ENCODE peak calls at places on chromosomes 13 and 19, in five cellular contexts. G is AG04450, B is cardiac muscle cell, K is GM10248, V is uterus. E is an unnamed sample.

GRCh38 chr19:32863841-32864240 is 5.7 kb downstream of the SLC7A9 start:
- DNase-seq in G (no peak), K (no peak), V (no peak), B (no peak), E (no peak)

GRCh38 chr13:24678151-24678550 is 2.1 kb upstream of the ATP12A start:
- DNase-seq in K (no peak), V (no peak), G (no peak), B (no peak), E (no peak)

GRCh38 chr19:21580101-21580500 is 74.7 kb downstream of the ZNF429 start:
- DNase-seq in K (no peak), G (no peak), V (no peak), B (no peak), E (no peak)

GRCh38 chr19:6273701-6274601 is 5.8 kb downstream of the MLLT1 start:
- DNase-seq in V (peak), K (no peak), G (no peak), B (peak), E (peak)

GRCh38 chr13:76758257-76758656 is 127.9 kb downstream of the KCTD12 start:
- DNase-seq in K (no peak), G (no peak), V (no peak), B (peak), E (no peak)

GRCh38 chr19:48558018-48558684 is 6.2 kb downstream of the SULT2B1 start:
- DNase-seq in V (no peak), G (no peak), B (peak), K (no peak), E (no peak)

GRCh38 chr19:46198756-46199155 is 30.8 kb upstream of the IGFL1 start:
- DNase-seq in K (no peak), G (no peak), V (no peak), B (no peak), E (no peak)

GRCh38 chr13:94128430-94128829 is 351.1 kb downstream of the DCT start:
- DNase-seq in G (no peak), V (no peak), B (peak), K (no peak), E (no peak)

GRCh38 chr19:50679177-50680125 is 30.2 kb downstream of the C19orf81 start:
- DNase-seq in V (peak), G (peak), B (peak), K (peak), E (peak)

GRCh38 chr19:14479985-14480694 is 5.0 kb upstream of the PTGER1 start:
- DNase-seq in K (peak), G (no peak), B (peak), V (no peak), E (no peak)

GRCh38 chr13:25170554-25171107 is 1.5 kb downstream of the AMER2 start:
- DNase-seq in K (no peak), V (no peak), B (peak), G (no peak), E (no peak)

GRCh38 chr13:20702945-20703784 is at the start of gene IL17D:
- DNase-seq in B (peak), G (no peak), V (no peak), K (peak), E (no peak)

GRCh38 chr13:44904982-44905381 is 84.3 kb downstream of the NUFIP1 start:
- DNase-seq in B (peak), K (no peak), G (peak), V (peak), E (peak)

GRCh38 chr19:18339703-18340102 is 695 bp upstream of the PGPEP1 start:
- DNase-seq in V (no peak), B (no peak), G (no peak), K (no peak), E (no peak)

GRCh38 chr13:90997951-90998350 is 349.5 kb upstream of the MIR17HG start:
- DNase-seq in V (no peak), G (no peak), B (no peak), K (no peak), E (no peak)

GRCh38 chr19:52492201-52492960 is 35.1 kb upstream of the ZNF808 start:
- DNase-seq in G (no peak), B (no peak), K (no peak), V (no peak), E (no peak)

GRCh38 chr19:27972291-27973040 is 1240.5 kb downstream of the UQCRFS1 start:
- DNase-seq in B (peak), V (no peak), K (no peak), G (no peak), E (no peak)

DNA sequence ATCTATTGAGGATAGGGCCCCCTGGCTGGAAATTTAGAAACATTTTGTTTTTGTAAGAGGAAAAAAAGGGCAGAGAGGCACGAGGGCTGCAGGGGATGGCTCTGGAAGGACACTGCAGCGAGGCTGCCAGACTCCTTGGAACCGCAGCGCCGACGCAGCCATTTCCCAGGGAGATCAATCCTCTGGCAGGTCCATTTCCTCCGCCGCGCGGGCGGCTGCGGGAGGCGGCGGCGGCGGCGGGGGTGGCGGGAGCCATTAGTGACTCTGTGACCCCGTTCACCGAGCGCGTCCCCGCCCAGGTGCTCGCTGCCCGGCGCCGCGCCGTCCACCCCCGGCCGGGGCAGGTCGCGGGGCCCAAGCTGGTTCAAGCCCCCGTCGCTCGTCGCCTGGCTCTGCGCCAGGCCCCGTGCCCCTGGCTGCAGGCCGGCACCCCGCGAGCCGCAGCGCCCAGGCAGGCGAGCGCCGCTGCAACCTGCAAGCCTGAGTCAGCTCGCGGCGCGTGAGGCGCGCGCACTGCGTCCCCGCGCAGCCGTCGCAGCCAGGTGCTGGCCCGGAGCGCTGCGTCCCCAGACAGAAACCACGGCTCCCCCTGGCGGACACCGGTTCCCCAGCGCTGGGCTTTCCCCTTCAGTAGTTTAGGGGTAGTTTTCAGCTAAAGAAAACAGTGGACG is 192.6 kb downstream of the KATNAL1 start:
- DNase-seq in K (peak), V (peak), G (no peak), B (peak), E (peak)
- TF ChIP-seq CTCF in K (peak), V (peak), G (peak), B (peak), E (peak)

GRCh38 chr13:48507024-48507423 is 25.9 kb downstream of the RCBTB2 start:
- DNase-seq in G (no peak), V (no peak), B (no peak), K (no peak), E (no peak)

GRCh38 chr13:48515732-48516131 is 17.1 kb downstream of the RCBTB2 start:
- DNase-seq in V (no peak), G (no peak), K (no peak), B (no peak), E (no peak)

GRCh38 chr13:48508001-48508400 is 24.9 kb downstream of the RCBTB2 start:
- DNase-seq in V (no peak), G (no peak), K (no peak), B (no peak), E (no peak)

GRCh38 chr13:48514776-48515175 is 18.1 kb downstream of the RCBTB2 start:
- DNase-seq in K (no peak), V (no peak), G (no peak), B (no peak), E (no peak)

GRCh38 chr13:48511621-48512232 is 21.2 kb downstream of the RCBTB2 start:
- DNase-seq in K (no peak), G (no peak), V (no peak), B (no peak), E (no peak)
- TF ChIP-seq CTCF in K (no peak), G (no peak), V (no peak), B (no peak), E (no peak)

GRCh38 chr19:883661-884211 is 9.3 kb downstream of the MED16 start:
- DNase-seq in K (no peak), G (no peak), B (no peak), V (no peak), E (no peak)
- TF ChIP-seq CTCF in K (no peak), G (no peak), B (no peak), V (no peak), E (no peak)

GRCh38 chr13:51148223-51148951 is 37.3 kb upstream of the C13orf42 start:
- DNase-seq in G (no peak), V (peak), K (no peak), B (peak), E (no peak)

GRCh38 chr13:51151463-51151862 is 40.4 kb upstream of the C13orf42 start:
- DNase-seq in V (no peak), G (no peak), B (no peak), K (no peak), E (no peak)

GRCh38 chr13:51147732-51148131 is 36.7 kb upstream of the C13orf42 start:
- DNase-seq in G (no peak), K (no peak), V (no peak), B (no peak), E (no peak)

GRCh38 chr13:51146667-51147066 is 35.6 kb upstream of the C13orf42 start:
- DNase-seq in K (no peak), G (no peak), V (no peak), B (no peak), E (no peak)

DNA sequence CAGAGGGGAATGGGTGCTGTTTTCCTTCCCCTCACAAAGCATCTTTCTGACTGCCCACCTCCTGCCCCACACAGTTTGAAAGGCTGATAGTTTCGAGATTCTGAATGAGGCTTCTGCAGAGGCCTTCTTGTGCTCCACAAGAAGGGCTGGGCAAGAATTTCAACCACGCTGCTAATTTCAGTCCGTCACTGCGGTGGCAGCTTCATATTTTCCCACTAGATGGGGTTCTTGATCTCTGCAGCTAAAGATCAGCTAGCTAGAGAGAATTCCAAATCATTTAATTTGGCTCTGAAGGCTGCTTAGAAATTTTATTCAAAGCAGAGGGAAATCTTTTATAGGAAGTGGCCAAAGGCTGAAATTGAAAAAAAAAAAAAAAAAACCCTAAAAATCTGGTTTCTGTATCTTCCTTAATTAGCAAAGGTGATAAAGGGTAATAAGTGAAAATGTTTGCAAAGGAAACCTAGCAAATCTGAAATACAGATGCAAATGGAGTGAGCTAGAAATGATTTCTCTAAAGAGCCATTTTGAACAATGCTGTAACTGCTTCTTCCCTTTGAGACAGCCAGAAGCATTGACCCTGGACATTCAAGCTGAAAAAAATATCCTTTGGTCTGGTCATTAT is 38.0 kb upstream of the C13orf42 start:
- DNase-seq in B (peak), V (peak), G (peak), K (no peak), E (peak)
- TF ChIP-seq CTCF in B (peak), V (peak), G (peak), K (peak), E (peak)

GRCh38 chr19:1875646-1876493 is 9.4 kb downstream of the ABHD17A start:
- DNase-seq in G (peak), K (peak), B (peak), V (peak), E (peak)
- TF ChIP-seq CTCF in G (no peak), K (no peak), B (no peak), V (no peak), E (no peak)

DNA sequence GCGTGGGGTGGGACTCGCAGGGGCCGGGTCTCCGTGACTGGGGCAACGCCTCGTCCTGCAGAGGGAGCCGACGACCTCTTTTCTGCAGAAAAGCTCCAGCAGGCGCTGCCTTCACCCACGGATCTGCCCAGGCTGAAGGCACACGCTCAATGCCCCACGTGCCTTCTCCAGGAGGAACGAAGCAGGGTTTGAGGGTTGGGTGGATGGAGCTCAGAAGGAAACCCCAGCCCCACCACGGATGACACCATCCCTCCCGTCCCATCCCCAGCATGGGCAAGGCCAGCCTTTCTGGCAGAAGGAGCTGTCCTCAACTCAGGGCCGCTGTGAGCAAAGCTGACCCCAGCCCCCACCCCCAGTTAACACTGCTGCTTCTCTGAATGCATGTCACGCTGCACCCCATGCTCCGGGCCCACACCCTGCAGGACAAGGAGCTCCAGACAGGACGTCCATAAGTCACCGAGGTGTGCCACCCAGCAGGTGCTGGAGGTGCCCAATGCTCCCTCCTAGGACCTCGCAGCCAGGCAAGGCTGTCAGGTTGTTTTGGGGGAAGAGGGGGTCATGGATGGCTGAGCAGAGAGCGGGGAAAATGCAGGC is 7.4 kb downstream of the C19orf25 start:
- DNase-seq in G (no peak), B (no peak), V (no peak), K (no peak), E (no peak)
- TF ChIP-seq CTCF in G (peak), B (no peak), V (no peak), K (no peak), E (peak)

E was measured in AG09319.